ENCODE peak calls at places on chromosomes 13 and 19, in seven cellular contexts. One of them, this sample, is unnamed.

GRCh38 chr13:41008349-41008980 is 10.7 kb downstream of the ELF1 start:
- DNase-seq in activated T-helper 1 cell treated with anti-CD3 and anti-CD28 coated beads, Interleukin-2, amount 50 U/mL, for 16 hours: no peak
- DNase-seq in endothelial cell: no peak
- DNase-seq in fibroblast of the aortic adventitia: peak
- DNase-seq in astrocyte of the hippocampus: no peak
- DNase-seq in stimulated activated CD8-positive, alpha-beta memory T cell treated with anti-CD3 and anti-CD28 coated beads, Interleukin-7, amount 100 ng/mL, for 1 hour: no peak
- DNase-seq in mucosa of gallbladder: no peak
- DNase-seq in this sample: peak

GRCh38 chr13:33126909-33127607 is 110.8 kb downstream of the KL start:
- DNase-seq in activated T-helper 1 cell treated with anti-CD3 and anti-CD28 coated beads, Interleukin-2, amount 50 U/mL, for 16 hours: no peak
- DNase-seq in endothelial cell: no peak
- DNase-seq in fibroblast of the aortic adventitia: peak
- DNase-seq in astrocyte of the hippocampus: no peak
- DNase-seq in stimulated activated CD8-positive, alpha-beta memory T cell treated with anti-CD3 and anti-CD28 coated beads, Interleukin-7, amount 100 ng/mL, for 1 hour: no peak
- DNase-seq in mucosa of gallbladder: no peak
- DNase-seq in this sample: peak

GRCh38 chr19:18301718-18302111 is 20.3 kb upstream of the JUND start:
- DNase-seq in activated T-helper 1 cell treated with anti-CD3 and anti-CD28 coated beads, Interleukin-2, amount 50 U/mL, for 16 hours: no peak
- DNase-seq in endothelial cell: no peak
- DNase-seq in fibroblast of the aortic adventitia: no peak
- DNase-seq in astrocyte of the hippocampus: no peak
- DNase-seq in stimulated activated CD8-positive, alpha-beta memory T cell treated with anti-CD3 and anti-CD28 coated beads, Interleukin-7, amount 100 ng/mL, for 1 hour: no peak
- DNase-seq in mucosa of gallbladder: no peak
- DNase-seq in this sample: no peak

GRCh38 chr13:30466358-30466714 is 600 bp upstream of the HMGB1 start:
- DNase-seq in activated T-helper 1 cell treated with anti-CD3 and anti-CD28 coated beads, Interleukin-2, amount 50 U/mL, for 16 hours: no peak
- DNase-seq in endothelial cell: peak
- DNase-seq in fibroblast of the aortic adventitia: no peak
- DNase-seq in astrocyte of the hippocampus: peak
- DNase-seq in stimulated activated CD8-positive, alpha-beta memory T cell treated with anti-CD3 and anti-CD28 coated beads, Interleukin-7, amount 100 ng/mL, for 1 hour: no peak
- DNase-seq in mucosa of gallbladder: no peak
- DNase-seq in this sample: no peak

GRCh38 chr19:46723471-46723870 is 6.6 kb upstream of the PRKD2 start:
- DNase-seq in activated T-helper 1 cell treated with anti-CD3 and anti-CD28 coated beads, Interleukin-2, amount 50 U/mL, for 16 hours: no peak
- DNase-seq in endothelial cell: no peak
- DNase-seq in fibroblast of the aortic adventitia: no peak
- DNase-seq in astrocyte of the hippocampus: no peak
- DNase-seq in stimulated activated CD8-positive, alpha-beta memory T cell treated with anti-CD3 and anti-CD28 coated beads, Interleukin-7, amount 100 ng/mL, for 1 hour: no peak
- DNase-seq in mucosa of gallbladder: no peak
- DNase-seq in this sample: no peak

GRCh38 chr13:45341799-45342584 is 1.0 kb upstream of the TPT1 start:
- DNase-seq in activated T-helper 1 cell treated with anti-CD3 and anti-CD28 coated beads, Interleukin-2, amount 50 U/mL, for 16 hours: no peak
- DNase-seq in endothelial cell: no peak
- DNase-seq in fibroblast of the aortic adventitia: peak
- DNase-seq in astrocyte of the hippocampus: peak
- DNase-seq in stimulated activated CD8-positive, alpha-beta memory T cell treated with anti-CD3 and anti-CD28 coated beads, Interleukin-7, amount 100 ng/mL, for 1 hour: no peak
- DNase-seq in mucosa of gallbladder: peak
- DNase-seq in this sample: no peak

GRCh38 chr19:35048911-35049411 is 7.4 kb downstream of the HPN start:
- DNase-seq in activated T-helper 1 cell treated with anti-CD3 and anti-CD28 coated beads, Interleukin-2, amount 50 U/mL, for 16 hours: no peak
- DNase-seq in endothelial cell: no peak
- DNase-seq in fibroblast of the aortic adventitia: no peak
- DNase-seq in astrocyte of the hippocampus: no peak
- DNase-seq in stimulated activated CD8-positive, alpha-beta memory T cell treated with anti-CD3 and anti-CD28 coated beads, Interleukin-7, amount 100 ng/mL, for 1 hour: no peak
- DNase-seq in mucosa of gallbladder: no peak
- DNase-seq in this sample: no peak

GRCh38 chr13:52847682-52848432 is 583 bp downstream of the PCDH8 start:
- DNase-seq in activated T-helper 1 cell treated with anti-CD3 and anti-CD28 coated beads, Interleukin-2, amount 50 U/mL, for 16 hours: no peak
- DNase-seq in endothelial cell: peak
- DNase-seq in fibroblast of the aortic adventitia: no peak
- DNase-seq in astrocyte of the hippocampus: no peak
- DNase-seq in stimulated activated CD8-positive, alpha-beta memory T cell treated with anti-CD3 and anti-CD28 coated beads, Interleukin-7, amount 100 ng/mL, for 1 hour: no peak
- DNase-seq in mucosa of gallbladder: no peak
- DNase-seq in this sample: no peak

GRCh38 chr13:85806553-85807175 is 7.4 kb upstream of the SLITRK6 start:
- DNase-seq in activated T-helper 1 cell treated with anti-CD3 and anti-CD28 coated beads, Interleukin-2, amount 50 U/mL, for 16 hours: no peak
- DNase-seq in endothelial cell: no peak
- DNase-seq in fibroblast of the aortic adventitia: peak
- DNase-seq in astrocyte of the hippocampus: peak
- DNase-seq in stimulated activated CD8-positive, alpha-beta memory T cell treated with anti-CD3 and anti-CD28 coated beads, Interleukin-7, amount 100 ng/mL, for 1 hour: no peak
- DNase-seq in mucosa of gallbladder: no peak
- DNase-seq in this sample: peak

GRCh38 chr19:17262557-17262956 is 2.0 kb downstream of the USHBP1 start:
- DNase-seq in activated T-helper 1 cell treated with anti-CD3 and anti-CD28 coated beads, Interleukin-2, amount 50 U/mL, for 16 hours: no peak
- DNase-seq in endothelial cell: no peak
- DNase-seq in fibroblast of the aortic adventitia: no peak
- DNase-seq in astrocyte of the hippocampus: no peak
- DNase-seq in stimulated activated CD8-positive, alpha-beta memory T cell treated with anti-CD3 and anti-CD28 coated beads, Interleukin-7, amount 100 ng/mL, for 1 hour: no peak
- DNase-seq in mucosa of gallbladder: no peak
- DNase-seq in this sample: no peak

GRCh38 chr19:33448159-33448516 is 73.5 kb downstream of the PEPD start:
- DNase-seq in activated T-helper 1 cell treated with anti-CD3 and anti-CD28 coated beads, Interleukin-2, amount 50 U/mL, for 16 hours: no peak
- DNase-seq in endothelial cell: no peak
- DNase-seq in fibroblast of the aortic adventitia: no peak
- DNase-seq in astrocyte of the hippocampus: no peak
- DNase-seq in stimulated activated CD8-positive, alpha-beta memory T cell treated with anti-CD3 and anti-CD28 coated beads, Interleukin-7, amount 100 ng/mL, for 1 hour: no peak
- DNase-seq in mucosa of gallbladder: no peak
- DNase-seq in this sample: no peak

GRCh38 chr19:19655051-19655594 is 8.4 kb downstream of the ATP13A1 start:
- DNase-seq in activated T-helper 1 cell treated with anti-CD3 and anti-CD28 coated beads, Interleukin-2, amount 50 U/mL, for 16 hours: no peak
- DNase-seq in endothelial cell: no peak
- DNase-seq in fibroblast of the aortic adventitia: no peak
- DNase-seq in astrocyte of the hippocampus: no peak
- DNase-seq in stimulated activated CD8-positive, alpha-beta memory T cell treated with anti-CD3 and anti-CD28 coated beads, Interleukin-7, amount 100 ng/mL, for 1 hour: no peak
- DNase-seq in mucosa of gallbladder: no peak
- DNase-seq in this sample: no peak

GRCh38 chr19:32450217-32450616 is 44.6 kb downstream of the DPY19L3 start:
- DNase-seq in activated T-helper 1 cell treated with anti-CD3 and anti-CD28 coated beads, Interleukin-2, amount 50 U/mL, for 16 hours: no peak
- DNase-seq in endothelial cell: no peak
- DNase-seq in fibroblast of the aortic adventitia: no peak
- DNase-seq in astrocyte of the hippocampus: no peak
- DNase-seq in stimulated activated CD8-positive, alpha-beta memory T cell treated with anti-CD3 and anti-CD28 coated beads, Interleukin-7, amount 100 ng/mL, for 1 hour: no peak
- DNase-seq in mucosa of gallbladder: no peak
- DNase-seq in this sample: no peak

GRCh38 chr13:104773775-104774174 is 1707.6 kb upstream of the SLC10A2 start:
- DNase-seq in activated T-helper 1 cell treated with anti-CD3 and anti-CD28 coated beads, Interleukin-2, amount 50 U/mL, for 16 hours: no peak
- DNase-seq in endothelial cell: peak
- DNase-seq in fibroblast of the aortic adventitia: peak
- DNase-seq in astrocyte of the hippocampus: peak
- DNase-seq in stimulated activated CD8-positive, alpha-beta memory T cell treated with anti-CD3 and anti-CD28 coated beads, Interleukin-7, amount 100 ng/mL, for 1 hour: no peak
- DNase-seq in mucosa of gallbladder: no peak
- DNase-seq in this sample: no peak

GRCh38 chr13:97386832-97387486 is 47.0 kb upstream of the RAP2A start:
- DNase-seq in activated T-helper 1 cell treated with anti-CD3 and anti-CD28 coated beads, Interleukin-2, amount 50 U/mL, for 16 hours: no peak
- DNase-seq in endothelial cell: no peak
- DNase-seq in fibroblast of the aortic adventitia: no peak
- DNase-seq in astrocyte of the hippocampus: no peak
- DNase-seq in stimulated activated CD8-positive, alpha-beta memory T cell treated with anti-CD3 and anti-CD28 coated beads, Interleukin-7, amount 100 ng/mL, for 1 hour: no peak
- DNase-seq in mucosa of gallbladder: no peak
- DNase-seq in this sample: no peak

GRCh38 chr13:48199404-48199991 is 33.5 kb upstream of the ITM2B start:
- DNase-seq in activated T-helper 1 cell treated with anti-CD3 and anti-CD28 coated beads, Interleukin-2, amount 50 U/mL, for 16 hours: no peak
- DNase-seq in endothelial cell: no peak
- DNase-seq in fibroblast of the aortic adventitia: no peak
- DNase-seq in astrocyte of the hippocampus: no peak
- DNase-seq in stimulated activated CD8-positive, alpha-beta memory T cell treated with anti-CD3 and anti-CD28 coated beads, Interleukin-7, amount 100 ng/mL, for 1 hour: no peak
- DNase-seq in mucosa of gallbladder: no peak
- DNase-seq in this sample: no peak

GRCh38 chr13:43732726-43733125 is 54.0 kb downstream of the ENOX1 start:
- DNase-seq in activated T-helper 1 cell treated with anti-CD3 and anti-CD28 coated beads, Interleukin-2, amount 50 U/mL, for 16 hours: no peak
- DNase-seq in endothelial cell: no peak
- DNase-seq in fibroblast of the aortic adventitia: no peak
- DNase-seq in astrocyte of the hippocampus: no peak
- DNase-seq in stimulated activated CD8-positive, alpha-beta memory T cell treated with anti-CD3 and anti-CD28 coated beads, Interleukin-7, amount 100 ng/mL, for 1 hour: no peak
- DNase-seq in mucosa of gallbladder: no peak
- DNase-seq in this sample: no peak

GRCh38 chr19:4009990-4010807 is 2.7 kb downstream of the PIAS4 start:
- DNase-seq in activated T-helper 1 cell treated with anti-CD3 and anti-CD28 coated beads, Interleukin-2, amount 50 U/mL, for 16 hours: no peak
- DNase-seq in endothelial cell: no peak
- DNase-seq in fibroblast of the aortic adventitia: no peak
- DNase-seq in astrocyte of the hippocampus: no peak
- DNase-seq in stimulated activated CD8-positive, alpha-beta memory T cell treated with anti-CD3 and anti-CD28 coated beads, Interleukin-7, amount 100 ng/mL, for 1 hour: no peak
- DNase-seq in mucosa of gallbladder: no peak
- DNase-seq in this sample: no peak

GRCh38 chr13:74835579-74835978 is 646.4 kb downstream of the TBC1D4 start:
- DNase-seq in activated T-helper 1 cell treated with anti-CD3 and anti-CD28 coated beads, Interleukin-2, amount 50 U/mL, for 16 hours: no peak
- DNase-seq in endothelial cell: no peak
- DNase-seq in fibroblast of the aortic adventitia: no peak
- DNase-seq in astrocyte of the hippocampus: no peak
- DNase-seq in stimulated activated CD8-positive, alpha-beta memory T cell treated with anti-CD3 and anti-CD28 coated beads, Interleukin-7, amount 100 ng/mL, for 1 hour: no peak
- DNase-seq in mucosa of gallbladder: no peak
- DNase-seq in this sample: no peak

GRCh38 chr13:79673310-79673992 is 192.5 kb downstream of the NDFIP2 start:
- DNase-seq in activated T-helper 1 cell treated with anti-CD3 and anti-CD28 coated beads, Interleukin-2, amount 50 U/mL, for 16 hours: no peak
- DNase-seq in endothelial cell: no peak
- DNase-seq in fibroblast of the aortic adventitia: no peak
- DNase-seq in astrocyte of the hippocampus: no peak
- DNase-seq in stimulated activated CD8-positive, alpha-beta memory T cell treated with anti-CD3 and anti-CD28 coated beads, Interleukin-7, amount 100 ng/mL, for 1 hour: no peak
- DNase-seq in mucosa of gallbladder: no peak
- DNase-seq in this sample: no peak

GRCh38 chr19:49430678-49431329 is 5.6 kb downstream of the GFY start:
- DNase-seq in activated T-helper 1 cell treated with anti-CD3 and anti-CD28 coated beads, Interleukin-2, amount 50 U/mL, for 16 hours: no peak
- DNase-seq in endothelial cell: no peak
- DNase-seq in fibroblast of the aortic adventitia: no peak
- DNase-seq in astrocyte of the hippocampus: no peak
- DNase-seq in stimulated activated CD8-positive, alpha-beta memory T cell treated with anti-CD3 and anti-CD28 coated beads, Interleukin-7, amount 100 ng/mL, for 1 hour: no peak
- DNase-seq in mucosa of gallbladder: no peak
- DNase-seq in this sample: no peak

GRCh38 chr13:110281736-110282135 is 25.2 kb downstream of the COL4A1 start:
- DNase-seq in activated T-helper 1 cell treated with anti-CD3 and anti-CD28 coated beads, Interleukin-2, amount 50 U/mL, for 16 hours: no peak
- DNase-seq in endothelial cell: no peak
- DNase-seq in fibroblast of the aortic adventitia: no peak
- DNase-seq in astrocyte of the hippocampus: no peak
- DNase-seq in stimulated activated CD8-positive, alpha-beta memory T cell treated with anti-CD3 and anti-CD28 coated beads, Interleukin-7, amount 100 ng/mL, for 1 hour: no peak
- DNase-seq in mucosa of gallbladder: no peak
- DNase-seq in this sample: no peak

GRCh38 chr13:24216176-24216575 is 55.7 kb downstream of the SPATA13 start:
- DNase-seq in activated T-helper 1 cell treated with anti-CD3 and anti-CD28 coated beads, Interleukin-2, amount 50 U/mL, for 16 hours: no peak
- DNase-seq in endothelial cell: no peak
- DNase-seq in fibroblast of the aortic adventitia: peak
- DNase-seq in astrocyte of the hippocampus: no peak
- DNase-seq in stimulated activated CD8-positive, alpha-beta memory T cell treated with anti-CD3 and anti-CD28 coated beads, Interleukin-7, amount 100 ng/mL, for 1 hour: no peak
- DNase-seq in mucosa of gallbladder: no peak
- DNase-seq in this sample: no peak